ENCODE peak calls at places on chromosomes 2 and 18, in nine cellular contexts. T is HEK293T; Y is mammary epithelial cell; C is GM19239; J is activated T-helper 1 cell treated with anti-CD3 and anti-CD28 coated beads, Interleukin-2, amount 50 U/mL, for 16 hours; E is left ventricle myocardium inferior; L is NCI-H1436 treated with DMSO at 0.1 percent for 48 hours; K is activated gamma-delta T cell treated with anti-CD3 and anti-CD28 coated beads, Interleukin-2, amount 50 U/mL, for 16 hours; X is SJSA1. R is an unnamed sample.
A peak's percentile ranks its signal among the peaks of the same experiment; 100 is the strongest.

GRCh38 chr2:56334622-56335021 is 150.8 kb downstream of the CCDC85A start:
- DNase-seq in T (no peak), Y (no peak), C (no peak), J (no peak), E (no peak), L (no peak), K (no peak), X (no peak), R (no peak)

GRCh38 chr2:192123847-192124246 is 70.9 kb downstream of the TMEFF2 start:
- DNase-seq in T (no peak), Y (no peak), C (no peak), J (no peak), E (no peak), L (no peak), K (no peak), X (no peak), R (no peak)

GRCh38 chr2:235286624-235287368 is 207.0 kb upstream of the AGAP1 start:
- DNase-seq in T (no peak), Y (no peak), C (no peak), J (no peak), E (no peak), L (no peak), K (no peak), X (no peak), R (no peak)

GRCh38 chr2:38720613-38721241 is 30.4 kb downstream of the SRSF7 start:
- DNase-seq in T (no peak), Y (peak; percentile 98), C (no peak), J (no peak), E (peak; percentile 81), L (no peak), K (no peak), X (peak; percentile 56), R (peak; percentile 38)

GRCh38 chr2:181680055-181680936 is at the start of gene NEUROD1:
- DNase-seq in T (peak; percentile 39), Y (no peak), C (no peak), J (no peak), E (no peak), L (no peak), K (no peak), X (no peak), R (no peak)

GRCh38 chr2:69073928-69074575 is 61.1 kb downstream of the ANTXR1 start:
- DNase-seq in T (no peak), Y (peak; percentile 47), C (no peak), J (no peak), E (no peak), L (no peak), K (no peak), X (no peak), R (no peak)

GRCh38 chr2:29580223-29580622 is 341.2 kb downstream of the ALK start:
- DNase-seq in T (no peak), Y (no peak), C (no peak), J (no peak), E (no peak), L (no peak), K (no peak), X (no peak), R (no peak)

GRCh38 chr2:60352491-60353405 is 200.7 kb downstream of the BCL11A start:
- DNase-seq in T (no peak), Y (no peak), C (no peak), J (no peak), E (no peak), L (no peak), K (no peak), X (no peak), R (no peak)

GRCh38 chr2:152585830-152586484 is 131.3 kb downstream of the PRPF40A start:
- DNase-seq in T (no peak), Y (peak; percentile 41), C (no peak), J (no peak), E (no peak), L (no peak), K (no peak), X (peak; percentile 66), R (no peak)

GRCh38 chr2:102848366-102848839 is 86.6 kb downstream of the TMEM182 start:
- DNase-seq in T (peak; percentile 74), Y (peak; percentile 14), C (no peak), J (no peak), E (peak; percentile 85), L (peak; percentile 71), K (no peak), X (peak; percentile 68), R (peak; percentile 26)

GRCh38 chr2:205704101-205704741 is 21.9 kb downstream of the NRP2 start:
- DNase-seq in T (no peak), Y (no peak), C (no peak), J (no peak), E (no peak), L (no peak), K (no peak), X (no peak), R (no peak)

GRCh38 chr18:23887035-23887434 is 127.5 kb upstream of the TTC39C start:
- DNase-seq in T (no peak), Y (peak; percentile 30), C (no peak), J (no peak), E (no peak), L (no peak), K (no peak), X (no peak), R (no peak)

GRCh38 chr2:160666019-160666676 is 172.5 kb upstream of the RBMS1 start:
- DNase-seq in T (peak; percentile 14), Y (peak; percentile 97), C (no peak), J (no peak), E (no peak), L (peak; percentile 90), K (no peak), X (peak; percentile 57), R (no peak)

GRCh38 chr2:48450936-48451602 is 78.9 kb upstream of the STON1 start:
- DNase-seq in T (no peak), Y (no peak), C (no peak), J (no peak), E (no peak), L (no peak), K (no peak), X (no peak), R (no peak)

GRCh38 chr18:56815926-56816325 is 164.8 kb downstream of the WDR7 start:
- DNase-seq in T (no peak), Y (no peak), C (no peak), J (no peak), E (no peak), L (no peak), K (no peak), X (no peak), R (no peak)

GRCh38 chr18:51659781-51660180 is 462.3 kb upstream of the MEX3C start:
- DNase-seq in T (no peak), Y (no peak), C (no peak), J (no peak), E (no peak), L (no peak), K (no peak), X (no peak), R (no peak)

GRCh38 chr18:58213445-58213844 is 169.4 kb downstream of the NEDD4L start:
- DNase-seq in T (no peak), Y (peak; percentile 89), C (no peak), J (no peak), E (no peak), L (no peak), K (no peak), X (peak; percentile 79), R (no peak)

GRCh38 chr2:151575338-151575737 is 158.9 kb downstream of the NEB start:
- DNase-seq in T (no peak), Y (peak; percentile 45), C (no peak), J (no peak), E (no peak), L (no peak), K (no peak), X (no peak), R (no peak)

GRCh38 chr2:170723446-170723958 is 8.4 kb downstream of the SP5 start:
- DNase-seq in T (no peak), Y (peak; percentile 35), C (no peak), J (no peak), E (no peak), L (no peak), K (no peak), X (no peak), R (no peak)

GRCh38 chr2:128456281-128456680 is 137.6 kb upstream of the HS6ST1 start:
- DNase-seq in T (no peak), Y (no peak), C (no peak), J (no peak), E (no peak), L (no peak), K (no peak), X (peak; percentile 24), R (no peak)

GRCh38 chr2:105422801-105423200 is 23.9 kb upstream of the FHL2 start:
- DNase-seq in T (no peak), Y (no peak), C (no peak), J (no peak), E (no peak), L (no peak), K (no peak), X (no peak), R (no peak)

GRCh38 chr18:10213526-10213925 is 240.9 kb upstream of the APCDD1 start:
- DNase-seq in T (no peak), Y (peak; percentile 41), C (peak; percentile 13), J (no peak), E (no peak), L (peak; percentile 50), K (no peak), X (no peak), R (peak; percentile 51)

GRCh38 chr2:10303634-10304378 is 1.1 kb downstream of the HPCAL1 start:
- DNase-seq in T (no peak), Y (peak; percentile 47), C (peak; percentile 58), J (no peak), E (peak; percentile 40), L (no peak), K (no peak), X (no peak), R (no peak)

GRCh38 chr2:70647873-70648481 is 94.4 kb upstream of the TGFA start:
- DNase-seq in T (peak; percentile 72), Y (peak; percentile 51), C (peak; percentile 50), J (peak; percentile 61), E (peak; percentile 54), L (no peak), K (peak; percentile 48), X (peak; percentile 62), R (peak; percentile 39)

GRCh38 chr18:37247499-37248161 is 318.0 kb downstream of the CELF4 start:
- DNase-seq in T (no peak), Y (no peak), C (no peak), J (no peak), E (no peak), L (no peak), K (no peak), X (no peak), R (no peak)

GRCh38 chr2:24269270-24269669 is 91.1 kb downstream of the ITSN2 start:
- DNase-seq in T (no peak), Y (peak; percentile 56), C (no peak), J (no peak), E (no peak), L (no peak), K (no peak), X (no peak), R (no peak)

GRCh38 chr2:38277245-38278119 is 99.6 kb downstream of the ATL2 start:
- DNase-seq in T (no peak), Y (no peak), C (no peak), J (no peak), E (no peak), L (no peak), K (no peak), X (no peak), R (no peak)

GRCh38 chr2:215530191-215530968 is 94.5 kb upstream of the FN1 start:
- DNase-seq in T (no peak), Y (peak; percentile 86), C (no peak), J (no peak), E (no peak), L (no peak), K (no peak), X (no peak), R (no peak)

GRCh38 chr2:117644403-117644802 is 170.1 kb upstream of the DDX18 start:
- DNase-seq in T (no peak), Y (no peak), C (no peak), J (no peak), E (no peak), L (no peak), K (no peak), X (no peak), R (no peak)

GRCh38 chr2:154437104-154437503 is 261.4 kb upstream of the KCNJ3 start:
- DNase-seq in T (no peak), Y (no peak), C (no peak), J (no peak), E (no peak), L (no peak), K (no peak), X (no peak), R (no peak)

GRCh38 chr2:101751875-101752619 is 54.5 kb downstream of the MAP4K4 start:
- DNase-seq in T (no peak), Y (no peak), C (no peak), J (no peak), E (no peak), L (no peak), K (no peak), X (no peak), R (no peak)